ENCODE peak calls at places on chromosomes 16 and 17, in seven cellular contexts. S, P, L, G, X, Z and O are unnamed samples.
A peak's percentile ranks its signal among the peaks of the same experiment; 100 is the strongest.

GRCh38 chr16:84616515-84616914 is 1.4 kb downstream of the COTL1 start:
- DNase-seq in S (no peak), P (no peak), L (no peak), G (no peak), X (no peak), Z (no peak), O (no peak)

GRCh38 chr16:31088459-31089183 is at the start of gene PRSS53:
- DNase-seq in S (no peak), P (no peak), L (no peak), G (no peak), X (no peak), Z (no peak), O (no peak)

GRCh38 chr16:628321-629061 is 2.3 kb upstream of the WFIKKN1 start:
- DNase-seq in S (no peak), P (no peak), L (no peak), G (no peak), X (no peak), Z (no peak), O (no peak)

GRCh38 chr16:2468142-2468724 is 2.9 kb upstream of the NTN3 start:
- DNase-seq in S (peak; percentile 63), P (peak; percentile 11), L (no peak), G (no peak), X (no peak), Z (peak; percentile 37), O (peak; percentile 43)

GRCh38 chr17:58303981-58304734 is 23.4 kb upstream of the MPO start:
- DNase-seq in S (peak; percentile 82), P (peak; percentile 23), L (no peak), G (peak; percentile 58), X (no peak), Z (peak; percentile 74), O (peak; percentile 44)

GRCh38 chr17:21239680-21240374 is 13.4 kb downstream of the NATD1 start:
- DNase-seq in S (peak; percentile 72), P (peak; percentile 28), L (no peak), G (no peak), X (no peak), Z (peak; percentile 31), O (no peak)

GRCh38 chr16:14427371-14427948 is 202.6 kb downstream of the PARN start:
- DNase-seq in S (no peak), P (peak; percentile 31), L (no peak), G (no peak), X (no peak), Z (no peak), O (peak; percentile 13)

GRCh38 chr17:39921323-39921722 is 2.9 kb upstream of the GSDMB start:
- DNase-seq in S (no peak), P (no peak), L (no peak), G (no peak), X (no peak), Z (no peak), O (peak; percentile 81)

GRCh38 chr17:82419471-82419995 is 1.1 kb upstream of the OGFOD3 start:
- DNase-seq in S (no peak), P (no peak), L (no peak), G (no peak), X (no peak), Z (no peak), O (no peak)

GRCh38 chr17:78644259-78644658 is 67.1 kb upstream of the DNAH17 start:
- DNase-seq in S (no peak), P (no peak), L (no peak), G (peak; percentile 50), X (no peak), Z (no peak), O (no peak)

GRCh38 chr16:12513791-12514175 is 289.9 kb downstream of the CPPED1 start:
- DNase-seq in S (no peak), P (no peak), L (no peak), G (no peak), X (no peak), Z (no peak), O (no peak)

GRCh38 chr17:68417317-68417716 is 40.0 kb downstream of the WIPI1 start:
- DNase-seq in S (no peak), P (no peak), L (no peak), G (no peak), X (no peak), Z (no peak), O (no peak)

GRCh38 chr17:19753661-19754463 is 5.8 kb upstream of the ALDH3A1 start:
- DNase-seq in S (peak; percentile 33), P (no peak), L (no peak), G (no peak), X (peak; percentile 39), Z (no peak), O (peak; percentile 72)

GRCh38 chr16:89313583-89313982 is 96.1 kb downstream of the ZNF778 start:
- DNase-seq in S (no peak), P (no peak), L (no peak), G (no peak), X (no peak), Z (no peak), O (no peak)

GRCh38 chr16:47317465-47318240 is 143.2 kb downstream of the ITFG1 start:
- DNase-seq in S (peak; percentile 24), P (no peak), L (no peak), G (no peak), X (no peak), Z (no peak), O (no peak)

GRCh38 chr16:658679-659571 is 9.0 kb upstream of the RHOT2 start:
- DNase-seq in S (no peak), P (no peak), L (peak; percentile 42), G (no peak), X (no peak), Z (no peak), O (no peak)

GRCh38 chr16:31480851-31481250 is 2.1 kb upstream of the SLC5A2 start:
- DNase-seq in S (no peak), P (no peak), L (peak; percentile 36), G (no peak), X (no peak), Z (no peak), O (no peak)

GRCh38 chr16:13021996-13022395 is 120.6 kb downstream of the SHISA9 start:
- DNase-seq in S (no peak), P (no peak), L (no peak), G (no peak), X (no peak), Z (no peak), O (no peak)

GRCh38 chr16:67504190-67505021 is 21.1 kb upstream of the AGRP start:
- DNase-seq in S (no peak), P (peak; percentile 24), L (no peak), G (no peak), X (no peak), Z (no peak), O (no peak)

DNA sequence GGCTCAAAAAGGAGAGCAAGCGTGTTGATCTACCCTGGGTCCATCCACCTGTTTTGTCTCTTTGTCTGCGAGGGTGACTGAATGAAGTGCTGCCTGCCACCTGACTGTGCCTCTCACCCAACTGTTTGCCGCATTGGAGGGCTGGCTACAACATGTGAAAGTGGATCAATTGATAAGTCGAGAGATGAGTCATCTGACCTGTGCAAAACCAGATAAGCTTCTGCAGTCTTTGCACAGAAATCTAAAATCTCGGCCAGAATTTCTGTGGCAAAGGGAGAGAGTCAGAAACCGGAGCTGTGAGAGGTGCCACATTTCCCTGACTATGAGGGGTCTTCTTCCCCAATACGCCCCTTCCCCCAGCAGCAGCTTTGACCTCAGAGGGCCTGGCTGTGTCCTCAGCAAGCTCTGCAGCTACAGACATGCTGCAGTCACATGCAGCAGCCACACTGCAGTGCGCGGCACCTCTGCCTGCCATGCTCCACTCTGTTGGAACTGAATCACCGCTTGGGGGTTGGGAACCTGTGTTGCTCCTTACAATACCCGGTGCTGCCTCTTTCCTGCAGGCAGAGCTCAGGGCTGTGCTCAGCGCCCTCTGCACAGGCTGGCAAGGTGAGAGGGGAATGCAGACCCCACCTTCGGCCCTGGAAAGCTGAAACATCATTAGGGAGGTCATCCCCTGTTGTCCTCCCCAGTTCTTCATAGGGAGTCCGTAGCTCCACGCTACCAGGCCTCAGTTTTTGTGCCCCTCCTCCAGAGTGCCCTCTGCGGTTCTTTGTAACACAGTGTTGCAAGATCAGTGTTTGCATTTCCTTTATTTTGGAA is 16.2 kb upstream of the HAS3 start:
- DNase-seq in S (peak; percentile 75), P (peak; percentile 53), L (no peak), G (no peak), X (no peak), Z (peak; percentile 48), O (peak; percentile 70)
- TF ChIP-seq CTCF in S (no peak), P (no peak), L (no peak), G (no peak), X (no peak), Z (no peak), O (no peak)

GRCh38 chr17:8707591-8708453 is 36.8 kb downstream of the CCDC42 start:
- DNase-seq in S (no peak), P (no peak), L (peak; percentile 53), G (peak; percentile 91), X (no peak), Z (no peak), O (no peak)

GRCh38 chr17:8707232-8707590 is 37.4 kb downstream of the CCDC42 start:
- DNase-seq in S (no peak), P (no peak), L (no peak), G (no peak), X (no peak), Z (no peak), O (no peak)

GRCh38 chr17:8706431-8706830 is 38.2 kb downstream of the CCDC42 start:
- DNase-seq in S (no peak), P (no peak), L (no peak), G (peak; percentile 49), X (no peak), Z (no peak), O (no peak)

GRCh38 chr17:8702996-8703395 is 41.6 kb downstream of the CCDC42 start:
- DNase-seq in S (no peak), P (no peak), L (no peak), G (peak; percentile 56), X (no peak), Z (no peak), O (no peak)

GRCh38 chr17:8705427-8705826 is 39.2 kb downstream of the CCDC42 start:
- DNase-seq in S (no peak), P (no peak), L (no peak), G (no peak), X (no peak), Z (no peak), O (no peak)
- TF ChIP-seq CTCF in S (no peak), P (no peak), L (no peak), G (no peak), X (no peak), Z (no peak), O (no peak)

DNA sequence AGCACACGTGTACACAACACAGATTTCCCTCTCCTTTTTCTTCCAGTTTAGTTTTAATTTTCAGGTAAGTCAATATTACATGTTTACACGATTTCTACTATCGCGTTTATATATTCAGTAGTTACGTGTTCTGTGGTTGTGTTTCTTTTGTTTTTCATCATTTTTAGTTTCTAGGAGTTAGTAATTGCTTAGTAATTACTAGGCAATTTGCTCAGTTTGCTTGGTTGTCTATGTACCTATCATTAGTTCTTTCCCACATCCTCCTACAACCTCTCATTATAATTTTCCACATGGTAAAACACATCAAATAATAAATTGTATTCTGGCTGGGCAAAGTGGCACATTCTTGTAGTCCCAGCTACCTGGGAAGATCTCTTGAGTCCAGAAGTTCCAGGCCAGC is 24.6 kb upstream of the GUCY2D start:
- DNase-seq in S (no peak), P (no peak), L (no peak), G (no peak), X (no peak), Z (no peak), O (no peak)
- TF ChIP-seq CTCF in S (no peak), P (no peak), L (no peak), G (no peak), X (no peak), Z (no peak), O (no peak)

DNA sequence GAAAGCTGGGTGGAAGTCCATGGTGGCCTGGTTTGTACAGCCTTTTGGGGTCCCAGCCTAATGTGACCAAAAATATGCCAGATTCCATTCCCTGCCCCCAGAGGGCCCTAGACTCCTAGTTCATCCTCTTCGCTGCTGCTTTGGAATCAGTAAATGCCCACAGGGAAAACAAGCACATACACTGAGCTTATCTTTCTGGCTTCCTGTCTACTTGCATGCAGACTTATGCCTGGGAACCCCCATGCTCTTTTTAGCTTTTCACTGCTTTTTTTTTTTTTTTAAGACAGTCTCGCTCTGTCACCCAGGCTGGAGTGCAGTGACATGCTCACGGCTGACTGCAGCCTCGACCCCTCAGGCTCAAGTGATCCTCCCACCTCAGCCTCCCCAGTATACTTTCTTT is 6.2 kb upstream of the CD300LG start:
- DNase-seq in S (peak; percentile 46), P (peak; percentile 16), L (no peak), G (no peak), X (no peak), Z (no peak), O (peak; percentile 38)
- TF ChIP-seq CTCF in S (peak; percentile 47), P (peak; percentile 24), L (no peak), G (no peak), X (no peak), Z (no peak), O (peak; percentile 36)